ENCODE peak calls at places on chromosomes 2 and 18, in four cellular contexts. U is heart right ventricle, C is kidney epithelial cell, Y is fibroblast of pulmonary artery. K is an unnamed sample.

GRCh38 chr18:62584241-62585120 is 61.7 kb downstream of the ZCCHC2 start:
- DNase-seq in Y (peak), C (peak), U (peak), K (peak)

GRCh38 chr2:54666131-54666637 is 57.3 kb upstream of the EML6 start:
- DNase-seq in Y (peak), C (no peak), U (peak), K (no peak)

GRCh38 chr2:33275689-33276444 is 200.6 kb upstream of the RASGRP3 start:
- DNase-seq in C (peak), Y (peak), U (no peak), K (no peak)

GRCh38 chr2:45578056-45578843 is 32.8 kb downstream of the SRBD1 start:
- DNase-seq in U (no peak), Y (peak), C (no peak), K (peak)

GRCh38 chr18:29176681-29177080 is 999.8 kb upstream of the CDH2 start:
- DNase-seq in C (no peak), Y (no peak), U (no peak), K (no peak)

GRCh38 chr2:207663870-207664545 is 38.8 kb upstream of the METTL21A start:
- DNase-seq in Y (no peak), C (no peak), U (no peak), K (no peak)

GRCh38 chr2:104897515-104898184 is 43.7 kb downstream of the POU3F3 start:
- DNase-seq in C (peak), Y (no peak), U (no peak), K (no peak)

GRCh38 chr2:69437751-69438154 is 518 bp upstream of the NFU1 start:
- DNase-seq in C (no peak), Y (no peak), U (peak), K (peak)

GRCh38 chr18:74310411-74310810 is 5.2 kb upstream of the C18orf63 start:
- DNase-seq in C (no peak), U (no peak), Y (peak), K (no peak)

GRCh38 chr2:150911766-150912280 is 349.8 kb downstream of the RBM43 start:
- DNase-seq in U (peak), C (no peak), Y (peak), K (peak)

GRCh38 chr2:168165418-168165817 is 82.0 kb downstream of the STK39 start:
- DNase-seq in U (no peak), C (no peak), Y (peak), K (no peak)

GRCh38 chr2:217789003-217789735 is 213.6 kb downstream of the TNS1 start:
- DNase-seq in C (no peak), U (peak), Y (peak), K (no peak)

GRCh38 chr2:105143467-105144127 is 97.9 kb upstream of the GPR45 start:
- DNase-seq in U (no peak), C (no peak), Y (no peak), K (peak)

GRCh38 chr2:127197475-127198385 is 22.4 kb downstream of the CYP27C1 start:
- DNase-seq in U (peak), Y (peak), C (no peak), K (peak)

GRCh38 chr2:167293172-167293781 is 405.0 kb downstream of the XIRP2 start:
- DNase-seq in C (no peak), Y (peak), U (no peak), K (peak)

GRCh38 chr18:22167091-22167470 is 2.3 kb upstream of the GATA6 start:
- DNase-seq in C (no peak), U (peak), Y (no peak), K (peak)

GRCh38 chr2:1974391-1974790 is 230.1 kb upstream of the PXDN start:
- DNase-seq in C (no peak), Y (peak), U (peak), K (no peak)

K was measured in left colon.